ENCODE peak calls at places on chromosomes 5 and 9, in seven cellular contexts. Z is GM23248; F is ascending aorta; A is CD8-positive, alpha-beta T cell; E is uterus; N is Panc1; T is BE2C. Y is an unnamed sample. For H3K27me3, the result is how much of the 10 kb centered on the place peaks cover.

GRCh38 chr5:158718738-158719505 is 380.8 kb downstream of the EBF1 start:
- DNase-seq in A (no peak), T (no peak), E (no peak), F (no peak), N (no peak), Z (peak), Y (no peak)

GRCh38 chr5:56455417-56455816 is 222.3 kb upstream of the ANKRD55 start:
- DNase-seq in T (no peak), E (no peak), Z (no peak), F (no peak), N (no peak), A (no peak), Y (no peak)

GRCh38 chr5:141874262-141874964 is 3.8 kb downstream of the PCDH1 start:
- DNase-seq in T (no peak), A (no peak), N (no peak), E (no peak), F (no peak), Z (no peak), Y (peak)

GRCh38 chr5:113546711-113547159 is 33.2 kb downstream of the YTHDC2 start:
- DNase-seq in F (no peak), T (no peak), N (no peak), E (no peak), A (no peak), Z (peak), Y (no peak)

GRCh38 chr5:124921694-124922093 is 175.3 kb upstream of the ZNF608 start:
- DNase-seq in E (no peak), T (no peak), N (no peak), Z (no peak), F (no peak), A (no peak), Y (no peak)

GRCh38 chr9:22208846-22209585 is 199.9 kb upstream of the CDKN2B start:
- DNase-seq in T (no peak), E (no peak), Z (peak), F (no peak), A (no peak), N (no peak), Y (no peak)

GRCh38 chr5:41869150-41869738 is 981 bp downstream of the OXCT1 start:
- DNase-seq in Z (peak), A (no peak), N (no peak), E (peak), T (peak), F (no peak), Y (peak)

GRCh38 chr5:65020492-65020891 is 251.8 kb downstream of the CWC27 start:
- DNase-seq in N (no peak), F (no peak), A (no peak), E (no peak), Z (no peak), T (no peak), Y (no peak)

GRCh38 chr9:131954299-131954698 is 125.4 kb downstream of the MED27 start:
- DNase-seq in T (no peak), Z (no peak), F (no peak), A (no peak), N (no peak), E (no peak), Y (no peak)

GRCh38 chr5:65727491-65728156 is 5.6 kb downstream of the NLN start:
- DNase-seq in E (no peak), T (no peak), A (no peak), N (no peak), Z (no peak), F (no peak), Y (no peak)

GRCh38 chr5:108654042-108654441 is 93.7 kb upstream of the FER start:
- DNase-seq in N (no peak), E (no peak), Z (no peak), A (no peak), T (no peak), F (no peak), Y (no peak)

GRCh38 chr9:38057416-38058195 is 11.4 kb downstream of the SHB start:
- DNase-seq in Z (no peak), N (no peak), A (no peak), E (no peak), T (peak), F (no peak), Y (no peak)

GRCh38 chr5:177576169-177576568 is 15.8 kb upstream of the TMED9 start:
- DNase-seq in A (no peak), Z (no peak), E (no peak), F (no peak), T (no peak), N (no peak), Y (no peak)

GRCh38 chr5:18984559-18985080 is 1003.4 kb downstream of the CDH18 start:
- DNase-seq in T (no peak), N (no peak), F (no peak), E (no peak), Z (no peak), A (no peak), Y (no peak)

GRCh38 chr5:116559239-116559638 is 15.4 kb downstream of the SEMA6A start:
- DNase-seq in F (no peak), E (no peak), N (no peak), A (no peak), T (no peak), Z (no peak), Y (no peak)

GRCh38 chr5:145934276-145934675 is 2.1 kb upstream of the SH3RF2 start:
- DNase-seq in N (no peak), A (no peak), E (no peak), T (no peak), Z (no peak), F (no peak), Y (no peak)

GRCh38 chr5:96896285-96896711 is 20.0 kb downstream of the ERAP2 start:
- DNase-seq in F (no peak), T (no peak), N (no peak), A (peak), E (no peak), Z (no peak), Y (no peak)
- H3K4me3 ChIP-seq in F (no peak), T (no peak), N (no peak), A (no peak), E (no peak), Z (no peak), Y (no peak)

DNA sequence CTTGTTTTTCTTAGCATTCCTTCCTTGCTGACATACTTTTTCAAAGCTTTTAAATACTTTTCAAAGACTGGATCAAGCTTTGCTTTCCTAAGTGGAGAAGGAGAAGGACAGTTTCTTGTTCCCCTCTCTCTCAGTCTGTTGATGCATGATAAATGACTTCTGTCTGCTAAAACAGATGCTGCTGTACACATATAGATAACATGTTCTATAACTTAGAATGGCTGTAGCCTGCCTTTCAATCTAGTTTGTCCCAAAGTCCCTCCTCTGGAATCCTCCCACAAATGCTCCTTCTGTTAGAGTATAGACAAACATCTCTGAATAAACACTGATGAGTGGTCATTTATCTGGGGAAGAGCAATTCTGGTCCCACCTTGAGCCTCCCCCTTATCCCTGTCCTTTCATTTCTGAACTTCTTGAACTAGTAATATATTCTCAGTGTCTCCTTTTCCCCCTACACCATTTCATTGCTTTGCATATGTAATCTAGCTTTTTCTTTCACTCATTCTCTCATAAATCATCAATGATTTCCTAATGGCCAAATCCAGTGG is 5.4 kb upstream of the HEMGN start:
- DNase-seq in N (no peak), E (no peak), Z (no peak), F (no peak), T (no peak), A (no peak), Y (no peak)
- H3K27me3 ChIP-seq in N (under half), E (under half), Z (half or more), F (under half), T (under half), A (under half), Y (under half)

DNA sequence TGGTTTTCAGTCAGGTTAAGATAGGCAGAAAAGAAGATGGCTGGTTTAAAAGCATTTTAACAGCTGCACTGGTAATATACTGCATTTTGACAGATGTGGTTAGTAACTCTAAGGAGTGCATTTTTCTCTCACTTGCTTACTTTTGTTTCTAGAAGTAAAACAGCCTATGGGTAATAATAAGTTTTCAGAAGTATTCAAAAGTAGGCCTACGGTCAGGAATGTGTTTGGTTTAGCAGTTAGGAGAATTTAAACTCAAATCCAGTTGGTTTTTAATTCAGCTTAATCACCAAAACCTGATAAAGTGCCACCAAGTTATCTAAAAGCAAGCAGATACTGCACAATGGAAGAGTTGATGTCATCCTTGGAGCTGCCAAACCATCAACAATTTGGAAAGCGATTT is 160.3 kb downstream of the ARSB start:
- DNase-seq in A (no peak), Z (no peak), N (no peak), E (no peak), F (no peak), T (no peak), Y (no peak)
- H3K4me3 ChIP-seq in A (no peak), Z (no peak), N (no peak), E (no peak), F (no peak), T (no peak), Y (no peak)

GRCh38 chr5:73176250-73176649 is 3.3 kb downstream of the TMEM174 start:
- DNase-seq in Z (no peak), T (no peak), E (no peak), F (no peak), A (no peak), N (no peak), Y (no peak)

GRCh38 chr5:73179730-73180129 is 6.7 kb downstream of the TMEM174 start:
- DNase-seq in T (no peak), Z (no peak), F (no peak), E (no peak), A (no peak), N (no peak), Y (no peak)

GRCh38 chr5:73180561-73180960 is 7.6 kb downstream of the TMEM174 start:
- DNase-seq in Z (no peak), F (no peak), T (no peak), E (no peak), N (no peak), A (no peak), Y (no peak)

GRCh38 chr5:73174100-73174815 is 1.3 kb downstream of the TMEM174 start:
- DNase-seq in Z (no peak), A (no peak), T (no peak), E (no peak), F (no peak), N (no peak), Y (peak)

DNA sequence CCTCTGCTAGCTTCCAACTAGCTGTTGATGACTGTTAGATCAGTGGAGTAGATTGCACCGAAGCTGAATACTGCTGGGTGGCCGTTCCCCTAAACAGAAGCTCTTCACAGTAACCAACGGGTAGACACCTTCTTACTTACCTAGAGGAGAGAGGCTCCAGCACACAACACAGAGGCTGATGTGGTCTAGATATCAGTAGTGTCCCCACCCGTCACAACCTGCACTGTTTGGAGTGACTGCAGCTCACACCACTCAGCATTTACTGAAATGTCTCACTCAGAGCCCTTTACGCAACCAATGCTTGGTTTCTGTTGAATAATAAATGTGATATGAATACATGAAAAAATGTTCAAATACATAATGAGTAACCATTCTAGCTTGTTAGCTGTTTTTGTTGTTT is 5.3 kb downstream of the TMEM174 start:
- DNase-seq in N (no peak), E (no peak), F (no peak), T (no peak), Z (no peak), A (no peak), Y (no peak)
- H3K27me3 ChIP-seq in N (under half), E (under half), F (under half), T (half or more), Z (under half), A (under half), Y (under half)

DNA sequence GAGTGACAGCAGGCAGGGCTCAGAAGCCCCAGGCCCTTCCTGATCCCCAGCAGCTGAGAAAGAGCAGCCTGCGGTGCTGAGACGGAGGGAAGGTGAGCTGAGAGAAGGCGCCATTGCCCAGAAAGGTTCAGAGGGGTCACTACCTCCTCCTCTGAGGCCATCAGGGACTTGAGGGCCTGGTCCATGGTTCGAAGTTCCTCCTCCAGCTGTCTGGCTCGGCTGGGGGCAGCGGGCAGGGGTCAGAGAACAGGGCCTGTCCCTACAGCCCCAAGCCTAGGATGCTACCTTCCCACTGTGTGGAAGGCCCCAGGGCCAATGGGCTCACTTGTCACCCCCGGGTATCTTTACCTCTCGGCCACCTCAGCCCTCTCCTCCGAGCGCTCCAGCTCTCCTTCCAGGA is 4.8 kb downstream of the TPM2 start:
- DNase-seq in T (no peak), E (no peak), Z (no peak), A (no peak), F (no peak), N (no peak), Y (no peak)
- H3K4me3 ChIP-seq in T (no peak), E (peak), Z (no peak), A (no peak), F (peak), N (no peak), Y (no peak)

DNA sequence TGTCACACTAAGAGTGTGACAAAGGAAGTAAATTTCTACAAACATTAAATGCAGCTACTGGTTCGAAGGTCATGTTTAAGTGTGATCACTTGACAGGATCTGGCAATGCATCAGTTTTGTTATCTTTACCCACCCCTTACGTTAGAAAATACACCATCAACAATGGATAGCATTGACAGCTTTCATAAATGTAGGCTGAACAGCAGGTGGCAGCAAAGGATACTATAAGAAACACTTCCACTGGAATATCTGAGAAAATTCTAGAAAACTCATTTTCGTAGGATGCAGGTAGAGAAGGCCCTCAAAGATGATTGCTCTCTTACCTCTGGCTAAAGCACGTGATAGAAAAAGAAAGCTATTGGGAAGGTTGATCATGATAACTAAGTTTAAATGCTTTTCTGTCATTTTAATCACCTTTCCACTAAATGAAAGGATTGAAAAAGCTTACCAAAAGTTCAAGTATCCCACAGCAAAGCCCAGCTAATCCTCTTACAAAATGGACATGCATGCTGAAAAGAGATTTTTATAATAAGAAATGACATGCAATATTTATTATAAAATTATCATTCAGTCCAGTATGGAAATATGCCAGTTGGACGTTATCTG is 292.5 kb downstream of the PARP8 start:
- DNase-seq in A (no peak), N (no peak), E (no peak), F (no peak), Z (peak), T (peak), Y (no peak)
- H3K27me3 ChIP-seq in A (under half), N (under half), E (under half), F (under half), Z (under half), T (under half), Y (under half)

DNA sequence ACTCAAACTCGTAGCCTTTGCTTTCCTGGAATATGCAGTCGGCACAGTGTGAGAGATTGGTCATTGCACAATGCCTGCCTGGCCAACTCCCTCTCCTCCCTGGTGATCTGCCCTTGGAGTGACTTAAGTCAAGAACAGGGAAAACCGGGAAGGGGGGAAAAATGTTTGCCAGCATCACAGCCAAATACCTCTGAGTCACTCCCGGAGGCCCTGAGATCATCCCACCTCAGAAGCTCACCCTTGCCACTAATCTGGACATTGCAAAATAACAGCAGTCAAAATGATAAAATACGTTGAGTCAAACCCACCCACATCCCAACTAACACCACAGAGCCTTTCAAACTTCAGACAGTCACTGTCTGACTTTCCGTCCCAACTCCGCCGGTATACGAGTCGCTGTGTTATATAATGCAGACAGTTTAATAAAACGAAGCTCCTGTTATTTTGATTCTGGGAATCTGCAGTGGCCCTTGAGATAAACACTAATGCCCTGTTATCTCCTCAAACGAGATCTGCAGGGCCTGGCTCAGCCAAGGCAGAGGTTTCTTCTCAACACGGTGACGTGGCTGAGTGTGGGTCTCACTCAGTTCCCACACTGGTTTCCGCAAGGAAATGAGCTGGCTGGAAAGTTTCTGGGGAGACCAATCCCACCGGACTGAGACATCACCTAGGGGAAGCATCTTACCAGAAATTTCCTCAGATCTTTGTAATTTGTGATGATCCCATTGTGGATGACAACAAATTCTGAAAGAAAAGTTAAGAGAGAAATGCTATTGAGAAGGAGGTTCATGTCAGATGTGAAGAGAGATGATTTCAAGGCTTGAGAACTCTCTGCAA is 22.1 kb downstream of the GFPT2 start:
- DNase-seq in Z (peak), T (no peak), N (no peak), A (no peak), E (peak), F (no peak), Y (peak)
- H3K4me3 ChIP-seq in Z (peak), T (no peak), N (no peak), A (no peak), E (no peak), F (no peak), Y (no peak)

GRCh38 chr5:40675396-40676133 is 4.2 kb upstream of the PTGER4 start:
- DNase-seq in F (no peak), E (no peak), T (no peak), N (no peak), Z (no peak), A (no peak), Y (no peak)
- H3K27me3 ChIP-seq in F (under half), E (under half), T (half or more), N (under half), Z (under half), A (under half), Y (under half)

GRCh38 chr5:38556115-38556598 is 289 bp downstream of the LIFR start:
- DNase-seq in F (no peak), A (no peak), E (no peak), N (no peak), Z (peak), T (no peak), Y (no peak)

GRCh38 chr5:38555354-38556114 is 912 bp downstream of the LIFR start:
- DNase-seq in T (no peak), Z (peak), E (no peak), F (no peak), N (no peak), A (no peak), Y (no peak)

GRCh38 chr5:38557792-38558191 is 1.3 kb upstream of the LIFR start:
- DNase-seq in T (no peak), Z (no peak), E (no peak), N (no peak), F (no peak), A (no peak), Y (no peak)

GRCh38 chr5:38556599-38557308 is at the start of gene LIFR:
- DNase-seq in T (peak), A (peak), Z (peak), N (no peak), F (no peak), E (peak), Y (no peak)

DNA sequence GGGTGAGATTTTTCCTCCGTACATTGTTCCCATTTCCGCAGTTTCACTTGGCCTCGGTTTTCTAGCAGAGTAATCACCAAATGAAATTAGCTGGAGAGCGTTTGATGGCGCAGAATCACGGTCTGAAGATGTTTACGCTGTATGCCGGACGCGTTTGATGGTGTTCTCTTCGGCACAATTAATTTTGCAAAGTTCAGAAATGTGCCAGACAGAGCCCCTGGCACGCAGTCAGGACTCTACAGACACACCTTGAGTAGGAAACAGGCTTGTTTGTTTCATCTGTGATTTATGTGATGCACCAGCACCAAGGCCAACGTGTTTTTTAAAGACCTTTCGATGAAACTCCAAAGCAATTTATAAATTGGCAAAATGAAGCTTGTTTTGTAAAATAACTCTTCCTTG is 864 bp upstream of the LIFR start:
- DNase-seq in E (no peak), Z (no peak), T (no peak), A (no peak), N (no peak), F (no peak), Y (no peak)
- H3K4me3 ChIP-seq in E (peak), Z (peak), T (peak), A (peak), N (peak), F (peak), Y (peak)

GRCh38 chr9:137052998-137053943 is 590 bp downstream of the ENTPD2 start:
- DNase-seq in A (no peak), E (no peak), F (no peak), N (no peak), Z (no peak), T (no peak), Y (no peak)
- H3K27me3 ChIP-seq in A (under half), E (under half), F (under half), N (under half), Z (under half), T (under half), Y (under half)

Y was measured in vagina.